ENCODE peak calls at places on chromosome 9, in six cellular contexts. One of them, this sample, is unnamed. For H3K27me3, the result is how much of the 10 kb centered on the place peaks cover.

GRCh38 chr9:105117111-105117682 is 127.3 kb upstream of the SLC44A1 start:
- DNase-seq in dorsolateral prefrontal cortex: no peak
- DNase-seq in HCT116: no peak
- DNase-seq in IMR-90: no peak
- DNase-seq in tibial nerve: no peak
- DNase-seq in hepatocyte: no peak
- DNase-seq in this sample: no peak

GRCh38 chr9:130043654-130044623 is 950 bp upstream of the FNBP1 start:
- DNase-seq in dorsolateral prefrontal cortex: peak
- DNase-seq in HCT116: no peak
- DNase-seq in IMR-90: peak
- DNase-seq in tibial nerve: peak
- DNase-seq in hepatocyte: peak
- DNase-seq in this sample: peak

GRCh38 chr9:131733601-131734061 is 6.2 kb downstream of the RAPGEF1 start:
- DNase-seq in dorsolateral prefrontal cortex: no peak
- DNase-seq in HCT116: no peak
- DNase-seq in IMR-90: peak
- DNase-seq in tibial nerve: no peak
- DNase-seq in hepatocyte: peak
- DNase-seq in this sample: no peak

GRCh38 chr9:137482094-137482781 is 23.1 kb upstream of the NSMF start:
- DNase-seq in dorsolateral prefrontal cortex: no peak
- DNase-seq in HCT116: no peak
- DNase-seq in IMR-90: peak
- DNase-seq in tibial nerve: peak
- DNase-seq in hepatocyte: peak
- DNase-seq in this sample: peak

GRCh38 chr9:98970532-98971041 is 26.9 kb downstream of the COL15A1 start:
- DNase-seq in dorsolateral prefrontal cortex: no peak
- DNase-seq in HCT116: no peak
- DNase-seq in IMR-90: peak
- DNase-seq in tibial nerve: no peak
- DNase-seq in hepatocyte: no peak
- DNase-seq in this sample: no peak

GRCh38 chr9:78033870-78034269 is 2.3 kb upstream of the GNAQ start:
- DNase-seq in dorsolateral prefrontal cortex: no peak
- DNase-seq in HCT116: no peak
- DNase-seq in IMR-90: no peak
- DNase-seq in tibial nerve: no peak
- DNase-seq in hepatocyte: no peak
- DNase-seq in this sample: no peak

GRCh38 chr9:23220171-23220570 is 605.9 kb downstream of the ELAVL2 start:
- DNase-seq in dorsolateral prefrontal cortex: no peak
- DNase-seq in HCT116: no peak
- DNase-seq in IMR-90: no peak
- DNase-seq in tibial nerve: no peak
- DNase-seq in hepatocyte: no peak
- DNase-seq in this sample: no peak

GRCh38 chr9:72951043-72951442 is 1.8 kb downstream of the ALDH1A1 start:
- DNase-seq in dorsolateral prefrontal cortex: no peak
- DNase-seq in HCT116: no peak
- DNase-seq in IMR-90: no peak
- DNase-seq in tibial nerve: no peak
- DNase-seq in hepatocyte: no peak
- DNase-seq in this sample: no peak

GRCh38 chr9:131169567-131169966 is 44.2 kb downstream of the NUP214 start:
- DNase-seq in dorsolateral prefrontal cortex: no peak
- DNase-seq in HCT116: no peak
- DNase-seq in IMR-90: no peak
- DNase-seq in tibial nerve: no peak
- DNase-seq in hepatocyte: no peak
- DNase-seq in this sample: no peak

GRCh38 chr9:125946397-125946796 is 199.2 kb downstream of the PBX3 start:
- DNase-seq in dorsolateral prefrontal cortex: no peak
- DNase-seq in HCT116: no peak
- DNase-seq in IMR-90: no peak
- DNase-seq in tibial nerve: no peak
- DNase-seq in hepatocyte: no peak
- DNase-seq in this sample: no peak

DNA sequence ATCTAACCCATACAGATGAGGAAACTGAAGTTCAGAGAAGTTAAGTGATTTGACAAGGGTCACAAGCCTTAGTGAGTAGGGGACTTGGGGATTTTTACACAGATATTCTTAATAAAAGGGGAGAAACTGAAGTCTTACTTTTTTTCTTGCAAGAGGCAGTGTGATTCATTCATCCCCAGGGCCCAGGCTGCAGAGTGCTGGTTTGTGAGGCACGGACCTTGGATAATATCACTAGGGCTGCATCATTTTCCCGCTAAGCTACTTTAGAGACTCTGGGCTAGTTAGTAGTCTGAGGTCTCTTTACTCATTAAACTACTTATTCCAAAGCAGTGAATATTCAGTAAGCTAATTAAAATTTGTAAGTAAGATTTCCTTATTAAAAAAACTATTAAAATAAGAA is 194.9 kb downstream of the PBX3 start:
- DNase-seq in dorsolateral prefrontal cortex: no peak
- DNase-seq in HCT116: no peak
- DNase-seq in IMR-90: no peak
- DNase-seq in tibial nerve: no peak
- DNase-seq in hepatocyte: no peak
- DNase-seq in this sample: no peak
- H3K27ac ChIP-seq in dorsolateral prefrontal cortex: no peak
- H3K27ac ChIP-seq in HCT116: no peak
- H3K27ac ChIP-seq in IMR-90: no peak
- H3K27ac ChIP-seq in tibial nerve: no peak
- H3K27ac ChIP-seq in hepatocyte: no peak
- H3K27ac ChIP-seq in this sample: no peak

DNA sequence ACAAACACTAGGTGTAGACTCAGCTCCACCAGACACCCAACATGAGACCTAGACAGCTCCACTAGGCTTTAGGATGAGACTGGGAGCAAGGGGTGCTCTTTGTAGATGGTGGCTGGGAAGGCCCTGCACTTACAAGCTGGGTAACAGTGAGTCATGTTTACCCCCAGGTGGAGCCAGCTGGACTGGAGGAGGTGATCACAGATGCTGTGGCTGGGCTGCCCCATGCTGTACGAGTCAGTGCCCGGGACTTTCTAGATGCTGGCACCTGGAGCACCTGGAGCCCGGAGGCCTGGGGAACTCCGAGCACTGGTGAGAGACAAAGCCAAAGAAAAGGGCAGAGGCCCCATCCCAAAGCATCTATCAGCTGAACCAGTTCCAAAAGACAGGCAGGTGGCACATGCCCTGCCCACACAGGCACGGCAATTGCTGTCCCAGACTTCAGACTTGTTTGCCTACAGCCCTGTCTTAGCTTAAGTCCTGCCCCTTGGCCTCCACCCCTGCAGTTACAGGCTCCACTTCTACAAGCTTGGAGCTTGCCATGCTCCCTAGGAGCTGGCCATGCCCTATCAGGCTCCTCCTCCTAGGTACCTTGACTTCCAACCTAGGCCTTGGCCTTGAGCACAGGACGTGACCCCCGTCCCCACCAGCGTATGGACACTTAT is 2.7 kb downstream of the CCL27 start:
- DNase-seq in dorsolateral prefrontal cortex: no peak
- DNase-seq in HCT116: no peak
- DNase-seq in IMR-90: peak
- DNase-seq in tibial nerve: no peak
- DNase-seq in hepatocyte: peak
- DNase-seq in this sample: no peak
- H3K27me3 ChIP-seq in dorsolateral prefrontal cortex: under half
- H3K27me3 ChIP-seq in HCT116: under half
- H3K27me3 ChIP-seq in IMR-90: under half
- H3K27me3 ChIP-seq in tibial nerve: under half
- H3K27me3 ChIP-seq in hepatocyte: under half
- H3K27me3 ChIP-seq in this sample: under half

DNA sequence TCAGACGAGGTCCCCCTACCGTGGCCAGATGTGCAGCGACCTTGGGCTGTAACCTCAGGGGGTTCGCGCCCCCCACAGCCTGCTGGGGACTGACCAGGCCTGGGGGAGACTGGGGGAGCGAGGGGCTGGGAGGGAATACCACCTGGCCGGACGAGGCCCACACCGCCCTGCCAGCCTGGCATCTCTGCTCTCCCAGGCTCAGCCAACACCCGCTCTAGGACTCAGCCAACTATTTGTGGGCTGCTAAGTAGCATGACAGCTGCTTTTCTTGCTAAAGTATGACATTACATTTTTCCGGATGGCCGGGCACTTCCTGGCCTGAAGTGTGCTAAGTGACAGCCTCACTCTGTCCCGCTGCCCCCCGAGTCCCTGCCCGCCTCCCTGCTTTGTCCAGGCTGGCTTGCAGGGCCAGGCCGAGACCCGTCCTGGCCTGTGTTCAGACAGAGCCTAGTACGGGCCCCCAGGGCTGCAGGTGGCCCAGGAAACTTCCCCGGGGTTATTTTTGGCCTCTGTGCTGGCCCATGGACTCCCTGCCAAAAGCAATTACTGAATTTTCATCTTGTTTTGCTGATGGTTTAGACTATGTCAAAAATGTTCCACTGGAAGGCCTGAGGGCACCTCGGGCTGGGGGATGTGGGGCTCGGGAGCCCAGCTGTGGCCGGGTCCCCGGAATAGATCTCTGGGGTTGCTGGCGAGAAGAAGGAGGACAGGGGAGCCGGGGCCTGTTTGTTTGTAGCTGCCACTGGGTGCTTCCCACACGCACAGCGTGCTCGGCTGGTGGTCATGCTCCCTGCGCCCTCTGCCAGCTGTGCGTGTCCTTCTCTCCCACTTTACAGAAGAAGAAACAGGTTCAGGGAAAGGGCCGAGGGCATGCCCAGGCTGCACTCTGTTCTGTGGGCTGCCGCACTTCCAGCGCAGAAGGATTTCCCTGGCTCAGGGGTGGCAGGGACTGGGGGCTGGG is 13.4 kb upstream of the SLC2A6 start:
- DNase-seq in dorsolateral prefrontal cortex: no peak
- DNase-seq in HCT116: no peak
- DNase-seq in IMR-90: no peak
- DNase-seq in tibial nerve: no peak
- DNase-seq in hepatocyte: no peak
- DNase-seq in this sample: no peak
- H3K27ac ChIP-seq in dorsolateral prefrontal cortex: peak
- H3K27ac ChIP-seq in HCT116: no peak
- H3K27ac ChIP-seq in IMR-90: no peak
- H3K27ac ChIP-seq in tibial nerve: peak
- H3K27ac ChIP-seq in hepatocyte: no peak
- H3K27ac ChIP-seq in this sample: peak

DNA sequence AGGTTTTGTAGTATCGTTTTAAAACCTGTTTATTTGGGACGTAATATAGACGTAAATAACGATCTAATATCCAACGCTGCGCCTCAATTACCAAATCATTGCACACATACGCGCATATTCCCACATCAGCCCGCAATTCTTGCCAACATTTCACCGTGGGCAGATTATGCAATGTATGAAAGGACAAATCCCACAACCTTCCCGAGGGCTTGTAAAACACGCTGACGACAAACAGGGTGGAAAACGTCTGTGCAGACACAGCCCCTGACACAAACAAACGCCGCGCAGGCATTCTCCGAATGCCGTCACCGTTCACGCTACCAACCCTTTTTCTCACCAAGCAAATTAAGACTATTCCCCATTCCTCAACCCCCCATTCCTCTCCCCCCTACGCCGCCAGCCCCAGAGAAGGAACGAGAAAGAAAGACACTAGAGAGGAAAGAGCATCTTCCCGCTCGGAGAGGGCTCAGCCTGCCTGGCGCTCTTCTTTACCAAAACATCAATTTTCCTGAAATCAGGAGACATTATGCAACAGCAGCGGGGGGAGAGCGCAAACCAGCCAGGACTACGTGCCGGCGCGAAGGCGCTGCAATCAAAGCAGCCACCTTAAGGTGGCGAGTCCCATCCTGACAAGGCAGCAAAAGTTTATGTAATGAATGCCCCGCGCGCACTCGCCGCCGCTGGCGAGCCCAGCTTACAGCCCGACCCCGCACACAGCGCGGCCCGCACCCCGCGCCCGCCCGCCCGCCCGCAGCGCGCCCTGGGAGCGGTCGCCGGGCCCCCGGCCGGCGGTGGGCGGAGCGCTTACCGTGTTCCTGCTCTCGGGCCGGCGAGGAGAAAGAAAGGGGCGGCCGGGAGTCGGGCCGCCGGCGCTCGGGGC is 560 bp downstream of the NFIL3 start:
- DNase-seq in dorsolateral prefrontal cortex: peak
- DNase-seq in HCT116: no peak
- DNase-seq in IMR-90: peak
- DNase-seq in tibial nerve: peak
- DNase-seq in hepatocyte: peak
- DNase-seq in this sample: peak
- H3K27me3 ChIP-seq in dorsolateral prefrontal cortex: under half
- H3K27me3 ChIP-seq in HCT116: under half
- H3K27me3 ChIP-seq in IMR-90: under half
- H3K27me3 ChIP-seq in tibial nerve: under half
- H3K27me3 ChIP-seq in hepatocyte: under half
- H3K27me3 ChIP-seq in this sample: under half

DNA sequence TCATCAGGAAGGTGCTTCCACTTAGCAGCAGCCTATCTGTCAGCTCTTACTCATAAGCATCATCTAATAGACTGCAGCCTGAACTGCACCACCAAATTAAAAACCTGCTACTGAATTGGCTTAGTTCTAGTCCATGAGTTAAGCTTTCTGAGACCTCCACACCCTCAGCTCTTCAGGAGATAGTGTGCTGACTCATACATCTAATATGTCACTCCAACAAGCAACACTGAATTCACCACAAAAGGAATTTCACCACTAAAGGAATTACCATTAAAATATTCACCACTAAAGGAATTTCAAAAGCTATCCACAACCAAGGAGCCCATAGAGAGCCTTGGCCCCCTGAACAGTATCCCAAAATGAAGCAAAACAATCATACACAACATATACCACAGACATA is 418.5 kb upstream of the RORB start:
- DNase-seq in dorsolateral prefrontal cortex: no peak
- DNase-seq in HCT116: no peak
- DNase-seq in IMR-90: no peak
- DNase-seq in tibial nerve: no peak
- DNase-seq in hepatocyte: no peak
- DNase-seq in this sample: no peak
- H3K27ac ChIP-seq in dorsolateral prefrontal cortex: no peak
- H3K27ac ChIP-seq in HCT116: no peak
- H3K27ac ChIP-seq in IMR-90: no peak
- H3K27ac ChIP-seq in tibial nerve: no peak
- H3K27ac ChIP-seq in hepatocyte: no peak
- H3K27ac ChIP-seq in this sample: no peak

DNA sequence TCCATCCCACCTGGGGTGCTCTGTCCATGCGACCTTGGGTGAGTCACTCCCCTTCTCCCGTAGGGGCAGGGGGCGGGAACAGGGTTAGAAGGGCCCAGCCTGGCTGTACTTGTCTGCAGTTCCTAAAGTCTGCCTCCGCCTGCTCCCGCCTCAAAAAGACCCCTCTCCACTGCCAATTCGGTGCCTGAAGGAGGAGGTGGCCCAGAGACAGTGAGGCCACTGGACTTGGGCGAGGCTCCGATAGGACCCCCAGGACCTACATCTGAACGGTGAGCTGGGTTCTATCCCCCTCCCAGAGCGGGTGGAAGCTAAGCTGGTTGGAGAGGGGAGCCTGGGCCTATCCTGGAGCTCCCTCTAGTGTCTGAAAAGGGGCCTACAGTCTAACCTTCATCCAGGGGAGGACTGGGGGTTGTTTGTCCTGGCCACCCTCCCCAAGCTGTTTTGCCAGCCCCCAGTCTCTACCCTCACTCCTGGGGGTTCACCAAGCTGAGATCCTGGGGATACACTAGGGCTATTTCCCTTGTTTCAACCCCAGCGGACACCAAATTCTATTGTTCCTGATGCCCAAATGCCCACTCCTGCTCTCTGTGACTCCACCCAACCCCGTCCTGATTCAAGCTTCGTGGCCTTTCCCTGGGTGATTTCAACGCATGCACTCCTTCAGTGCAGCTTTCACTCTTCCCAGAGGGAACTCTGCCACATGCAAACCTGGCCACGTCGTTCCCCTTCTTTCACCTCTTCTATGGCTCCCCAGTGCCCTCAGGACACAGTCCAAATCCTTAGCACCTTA is 6.1 kb upstream of the CRB2 start:
- DNase-seq in dorsolateral prefrontal cortex: peak
- DNase-seq in HCT116: peak
- DNase-seq in IMR-90: peak
- DNase-seq in tibial nerve: peak
- DNase-seq in hepatocyte: peak
- DNase-seq in this sample: peak
- H3K27me3 ChIP-seq in dorsolateral prefrontal cortex: under half
- H3K27me3 ChIP-seq in HCT116: under half
- H3K27me3 ChIP-seq in IMR-90: under half
- H3K27me3 ChIP-seq in tibial nerve: under half
- H3K27me3 ChIP-seq in hepatocyte: under half
- H3K27me3 ChIP-seq in this sample: under half

This sample was measured in prostate gland.